ENCODE peak calls at places on chromosomes 12 and 14, in nine cellular contexts. N, P, J, T, I, S, B, X and R are unnamed samples.
A peak's percentile ranks its signal among the peaks of the same experiment; 100 is the strongest.

GRCh38 chr12:45490232-45490881 is 239.1 kb upstream of the ARID2 start:
- DNase-seq in S (no peak), T (no peak), J (no peak), X (no peak), N (no peak), I (no peak), P (no peak), B (no peak), R (no peak)

GRCh38 chr12:84642201-84642600 is 270.4 kb downstream of the SLC6A15 start:
- DNase-seq in B (no peak), J (no peak), S (no peak), X (no peak), P (no peak), T (no peak), I (no peak), N (no peak), R (no peak)

GRCh38 chr12:111102062-111102735 is 181.8 kb upstream of the MYL2 start:
- DNase-seq in X (no peak), I (no peak), J (no peak), P (no peak), B (no peak), S (no peak), N (no peak), T (no peak), R (no peak)

GRCh38 chr12:92912052-92912451 is 17.0 kb downstream of the EEA1 start:
- DNase-seq in B (no peak), X (peak; percentile 90), I (no peak), T (no peak), J (no peak), P (no peak), N (no peak), S (no peak), R (no peak)

GRCh38 chr14:23664207-23664885 is 28.2 kb downstream of the DHRS2 start:
- DNase-seq in B (no peak), J (no peak), S (no peak), N (no peak), X (no peak), I (peak; percentile 70), T (no peak), P (no peak), R (no peak)

GRCh38 chr14:66043921-66044320 is 442.2 kb upstream of the CCDC196 start:
- DNase-seq in N (no peak), P (no peak), B (no peak), X (peak; percentile 22), S (no peak), I (no peak), T (no peak), J (no peak), R (no peak)

GRCh38 chr12:100533326-100533725 is 40.2 kb upstream of the GAS2L3 start:
- DNase-seq in X (no peak), N (no peak), B (no peak), T (no peak), J (no peak), I (no peak), S (no peak), P (no peak), R (no peak)

GRCh38 chr14:100779691-100780080 is 46.2 kb upstream of the MEG3 start:
- DNase-seq in S (no peak), X (no peak), N (no peak), P (peak; percentile 5), B (no peak), T (no peak), I (no peak), J (no peak), R (no peak)

GRCh38 chr12:59929091-59929490 is 333.3 kb downstream of the SLC16A7 start:
- DNase-seq in T (no peak), X (peak; percentile 44), J (no peak), I (no peak), S (no peak), P (no peak), N (no peak), B (no peak), R (no peak)

GRCh38 chr14:90276627-90277367 is 20.4 kb downstream of the PSMC1 start:
- DNase-seq in I (peak; percentile 37), B (no peak), P (no peak), N (no peak), T (no peak), J (no peak), X (peak; percentile 48), S (no peak), R (no peak)

GRCh38 chr12:69639400-69640016 is 28.8 kb upstream of the LRRC10 start:
- DNase-seq in I (no peak), T (peak; percentile 42), P (peak; percentile 66), S (no peak), N (peak; percentile 48), X (peak; percentile 53), B (peak; percentile 62), J (peak; percentile 53), R (peak; percentile 85)

GRCh38 chr12:63978519-63978918 is 134.0 kb downstream of the SRGAP1 start:
- DNase-seq in T (no peak), I (no peak), J (no peak), N (no peak), X (peak; percentile 85), S (no peak), B (no peak), P (no peak), R (no peak)

GRCh38 chr14:66174453-66174891 is 311.7 kb upstream of the CCDC196 start:
- DNase-seq in T (no peak), N (no peak), X (no peak), S (no peak), B (no peak), P (no peak), I (no peak), J (no peak), R (peak; percentile 15)

GRCh38 chr12:16606201-16606849 is 363 bp upstream of the LMO3 start:
- DNase-seq in N (no peak), J (no peak), I (no peak), T (no peak), P (no peak), S (no peak), X (peak; percentile 53), B (peak; percentile 12), R (peak; percentile 59)

GRCh38 chr12:77102691-77103090 is 37.3 kb upstream of the E2F7 start:
- DNase-seq in I (no peak), X (peak; percentile 92), B (no peak), S (no peak), N (no peak), P (no peak), T (no peak), J (no peak), R (no peak)

GRCh38 chr12:120404271-120404670 is 33.6 kb upstream of the COX6A1 start:
- DNase-seq in P (no peak), S (no peak), T (no peak), I (no peak), J (no peak), N (no peak), B (no peak), X (no peak), R (no peak)

GRCh38 chr12:51622564-51622963 is 31.5 kb downstream of the SCN8A start:
- DNase-seq in B (no peak), N (no peak), X (peak; percentile 69), S (no peak), I (no peak), J (no peak), T (no peak), P (no peak), R (no peak)

GRCh38 chr14:23054000-23054811 is 3.1 kb downstream of the CDH24 start:
- DNase-seq in T (no peak), N (no peak), J (no peak), X (no peak), B (no peak), P (no peak), S (no peak), I (no peak), R (no peak)

GRCh38 chr14:72700338-72701231 is 193.3 kb downstream of the DPF3 start:
- DNase-seq in X (no peak), J (no peak), B (no peak), N (no peak), T (no peak), I (no peak), P (no peak), S (no peak), R (no peak)

GRCh38 chr14:56474419-56475022 is 105.1 kb upstream of the TMEM260 start:
- DNase-seq in S (no peak), T (no peak), P (no peak), B (no peak), X (peak; percentile 16), I (no peak), N (no peak), J (no peak), R (peak; percentile 72)

GRCh38 chr12:12032771-12033588 is 37.8 kb upstream of the BCL2L14 start:
- DNase-seq in N (peak; percentile 72), X (peak; percentile 80), T (peak; percentile 85), P (peak; percentile 87), B (peak; percentile 31), J (peak; percentile 62), S (peak; percentile 12), I (no peak), R (peak; percentile 87)

GRCh38 chr12:83216230-83216629 is 529.5 kb downstream of the TMTC2 start:
- DNase-seq in N (no peak), B (no peak), X (no peak), T (no peak), I (no peak), J (no peak), P (no peak), S (no peak), R (no peak)

DNA sequence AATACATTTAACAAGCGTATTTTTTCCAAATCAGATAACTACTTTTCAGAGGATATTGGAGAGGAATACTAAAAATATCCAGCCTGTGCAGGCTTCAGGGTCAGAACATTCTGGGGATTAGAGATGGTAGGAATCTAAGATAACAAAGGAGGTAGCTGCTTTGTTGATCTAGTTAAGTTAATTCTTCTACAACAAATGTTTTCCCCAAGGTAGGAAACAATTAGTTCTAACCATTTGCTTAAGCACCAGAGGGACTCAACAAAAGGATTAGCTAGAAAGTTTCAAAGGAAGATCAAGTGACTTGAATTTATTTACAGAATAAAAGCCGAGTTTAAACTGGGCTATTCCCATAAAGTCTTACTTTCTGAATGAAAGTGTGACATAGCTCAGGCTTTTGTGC is 524.2 kb downstream of the TMTC2 start:
- DNase-seq in J (no peak), B (no peak), T (no peak), P (no peak), N (no peak), X (no peak), I (no peak), S (no peak), R (no peak)
- H3K4me3 ChIP-seq in J (no peak overlapping the region), B (no peak overlapping the region), T (no peak overlapping the region), P (no peak overlapping the region), N (no peak overlapping the region), X (no peak overlapping the region), I (no peak overlapping the region), S (no peak overlapping the region), R (no peak overlapping the region)

GRCh38 chr12:123104809-123105208 is 46.1 kb downstream of the PITPNM2 start:
- DNase-seq in I (no peak), T (no peak), S (no peak), X (no peak), N (no peak), B (no peak), P (no peak), J (no peak), R (no peak)
- H3K27ac ChIP-seq in I (peak overlapping the region; percentile 16), T (no peak overlapping the region), S (no peak overlapping the region), X (no peak overlapping the region), N (peak overlapping the region; percentile 91), B (peak overlapping the region; percentile 81), P (no peak overlapping the region), J (peak overlapping the region; percentile 33), R (no peak overlapping the region)

GRCh38 chr12:50201987-50202521 is 34.9 kb upstream of the CERS5 start:
- DNase-seq in P (peak; percentile 36), B (no peak), J (no peak), T (no peak), X (peak; percentile 94), I (no peak), N (no peak), S (no peak), R (peak; percentile 62)
- H3K4me3 ChIP-seq in P (no peak overlapping the region), B (no peak overlapping the region), J (no peak overlapping the region), T (no peak overlapping the region), X (no peak overlapping the region), I (no peak overlapping the region), N (no peak overlapping the region), S (no peak overlapping the region), R (no peak overlapping the region)

GRCh38 chr14:71582705-71583104 is 349.5 kb upstream of the RGS6 start:
- DNase-seq in X (peak; percentile 91), T (no peak), B (no peak), N (no peak), P (no peak), S (no peak), J (no peak), I (no peak), R (no peak)
- H3K27ac ChIP-seq in X (peak overlapping the region; percentile 23), T (no peak overlapping the region), B (no peak overlapping the region), N (no peak overlapping the region), P (no peak overlapping the region), S (no peak overlapping the region), J (no peak overlapping the region), I (no peak overlapping the region), R (peak overlapping the region; percentile 15)